ENCODE peak calls at places on chromosomes 6 and 20, in nine cellular contexts. I is HCT116, C is neural progenitor cell, E is uterus, S is fibroblast of lung, J is colonic mucosa, H is esophagus squamous epithelium, N is left ventricle myocardium inferior, B is PC-3. M is an unnamed sample. For H3K4me1 and H3K9me3, the result is how much of the 10 kb centered on the place peaks cover.

GRCh38 chr6:44672086-44672485 is 284.6 kb downstream of the CDC5L start:
- DNase-seq in H (no peak), E (no peak), C (no peak), S (no peak), I (no peak), J (no peak), N (no peak), B (no peak), M (no peak)

GRCh38 chr6:56913276-56914138 is 41.4 kb upstream of the BEND6 start:
- DNase-seq in C (no peak), H (no peak), B (no peak), E (no peak), S (peak), I (no peak), J (no peak), N (no peak), M (no peak)

GRCh38 chr20:49964964-49965780 is 17.6 kb upstream of the SNAI1 start:
- DNase-seq in N (no peak), I (peak), B (peak), E (no peak), C (peak), H (no peak), S (no peak), J (peak), M (peak)

GRCh38 chr6:1082040-1082935 is 229.6 kb upstream of the FOXQ1 start:
- DNase-seq in C (no peak), B (peak), S (peak), E (no peak), N (no peak), J (no peak), I (no peak), H (no peak), M (no peak)

GRCh38 chr20:43446361-43446879 is 11.3 kb upstream of the SRSF6 start:
- DNase-seq in B (no peak), I (no peak), N (no peak), S (no peak), J (no peak), H (no peak), C (no peak), E (no peak), M (no peak)

GRCh38 chr20:4567172-4567571 is 154.5 kb upstream of the PRND start:
- DNase-seq in I (no peak), E (no peak), H (no peak), N (no peak), J (no peak), B (no peak), C (no peak), S (no peak), M (no peak)

GRCh38 chr6:16295060-16295459 is 56.7 kb downstream of the GMPR start:
- DNase-seq in J (no peak), H (no peak), B (no peak), I (no peak), E (no peak), C (no peak), N (no peak), S (no peak), M (no peak)

GRCh38 chr20:63052571-63053429 is 46.0 kb upstream of the BHLHE23 start:
- DNase-seq in H (no peak), I (no peak), S (no peak), B (no peak), E (no peak), J (no peak), C (peak), N (peak), M (no peak)

GRCh38 chr6:80214436-80215022 is 108.1 kb downstream of the BCKDHB start:
- DNase-seq in B (peak), E (no peak), S (peak), J (peak), H (no peak), N (peak), C (peak), I (peak), M (peak)

GRCh38 chr6:94501546-94501945 is 1075.8 kb upstream of the MANEA start:
- DNase-seq in I (no peak), C (no peak), S (peak), H (no peak), J (no peak), B (no peak), E (no peak), N (no peak), M (no peak)

GRCh38 chr20:50312682-50313187 is 122.1 kb downstream of the CEBPB start:
- DNase-seq in I (no peak), J (no peak), C (no peak), E (peak), B (peak), N (peak), H (no peak), S (peak), M (no peak)

GRCh38 chr6:18823782-18824386 is 436.7 kb downstream of the RNF144B start:
- DNase-seq in B (peak), H (no peak), I (peak), J (peak), E (no peak), C (peak), N (no peak), S (peak), M (no peak)

GRCh38 chr20:38764563-38765355 is 16.5 kb downstream of the ACTR5 start:
- DNase-seq in J (no peak), H (no peak), E (no peak), N (no peak), B (peak), S (peak), C (no peak), I (peak), M (peak)

GRCh38 chr20:45867129-45867810 is 9.9 kb downstream of the ZSWIM3 start:
- DNase-seq in B (no peak), E (no peak), J (no peak), H (no peak), S (no peak), C (no peak), I (no peak), N (no peak), M (no peak)

GRCh38 chr20:7392551-7392950 is 547.7 kb downstream of the HAO1 start:
- DNase-seq in S (no peak), B (no peak), H (no peak), E (no peak), C (no peak), J (no peak), N (no peak), I (no peak), M (no peak)

GRCh38 chr20:56657879-56658278 is 28.8 kb downstream of the TFAP2C start:
- DNase-seq in N (no peak), H (no peak), I (no peak), B (no peak), J (no peak), C (no peak), S (no peak), E (no peak), M (no peak)

GRCh38 chr6:41741625-41742490 is 5.3 kb downstream of the PGC start:
- DNase-seq in C (no peak), J (peak), H (no peak), I (no peak), N (no peak), B (peak), E (no peak), S (no peak), M (no peak)

GRCh38 chr6:21953831-21954801 is 342.7 kb downstream of the PRL start:
- DNase-seq in I (no peak), N (no peak), C (no peak), E (peak), B (peak), S (peak), H (no peak), J (peak), M (no peak)

GRCh38 chr6:170143401-170144150 is 147.3 kb downstream of the DLL1 start:
- DNase-seq in N (no peak), S (no peak), C (no peak), B (no peak), J (no peak), H (no peak), I (no peak), E (no peak), M (no peak)

GRCh38 chr6:15462717-15463525 is 199.9 kb downstream of the DTNBP1 start:
- DNase-seq in E (no peak), N (no peak), B (peak), J (no peak), S (peak), C (no peak), I (no peak), H (no peak), M (no peak)

GRCh38 chr6:2579241-2579761 is 171.4 kb downstream of the MYLK4 start:
- DNase-seq in C (no peak), J (no peak), I (no peak), S (peak), N (peak), E (no peak), B (no peak), H (no peak), M (no peak)

GRCh38 chr6:23611776-23612381 is 514.1 kb upstream of the NRSN1 start:
- DNase-seq in E (no peak), C (no peak), S (no peak), J (no peak), I (no peak), N (no peak), H (no peak), B (no peak), M (no peak)

GRCh38 chr6:19270616-19271015 is 566.6 kb upstream of the ID4 start:
- DNase-seq in I (no peak), S (no peak), B (no peak), C (no peak), N (no peak), J (no peak), H (no peak), E (no peak), M (no peak)

GRCh38 chr20:42649716-42650115 is 540.0 kb downstream of the PTPRT start:
- DNase-seq in J (no peak), H (no peak), E (no peak), B (no peak), C (no peak), N (no peak), I (no peak), S (no peak), M (no peak)

GRCh38 chr20:63829943-63830820 is 882 bp downstream of the ZBTB46 start:
- DNase-seq in E (peak), B (no peak), N (no peak), C (peak), J (no peak), I (no peak), H (no peak), S (peak), M (no peak)

GRCh38 chr20:63056236-63057132 is 49.7 kb upstream of the BHLHE23 start:
- DNase-seq in I (no peak), C (peak), E (no peak), S (no peak), B (peak), N (peak), H (no peak), J (no peak), M (peak)

GRCh38 chr6:43020847-43021246 is 576 bp upstream of the RRP36 start:
- DNase-seq in C (peak), J (no peak), S (peak), B (no peak), N (no peak), E (no peak), H (no peak), I (no peak), M (no peak)

GRCh38 chr6:26304213-26305096 is 60.5 kb upstream of the BTN3A2 start:
- DNase-seq in N (no peak), J (peak), S (peak), B (no peak), C (peak), I (peak), E (peak), H (no peak), M (peak)

GRCh38 chr6:51584163-51584562 is 503.2 kb downstream of the PKHD1 start:
- DNase-seq in N (no peak), I (no peak), H (no peak), E (no peak), S (no peak), J (no peak), B (no peak), C (no peak), M (no peak)

GRCh38 chr6:73234732-73235131 is 9.4 kb upstream of the KHDC1L start:
- DNase-seq in H (no peak), B (peak), N (no peak), S (peak), C (no peak), I (no peak), J (no peak), E (no peak), M (no peak)

GRCh38 chr6:137832110-137832509 is 34.9 kb upstream of the TNFAIP3 start:
- DNase-seq in B (peak), I (peak), N (no peak), S (peak), C (no peak), J (no peak), H (no peak), E (no peak), M (no peak)

GRCh38 chr20:31560900-31561598 is 44.0 kb upstream of the ID1 start:
- DNase-seq in J (no peak), E (no peak), C (no peak), S (peak), H (no peak), I (peak), B (peak), N (no peak), M (no peak)

GRCh38 chr6:127893541-127893940 is 7.3 kb downstream of the THEMIS start:
- DNase-seq in E (no peak), S (no peak), H (no peak), C (peak), N (no peak), B (no peak), I (no peak), J (no peak), M (no peak)

GRCh38 chr6:85579581-85579980 is 14.1 kb downstream of the SNX14 start:
- DNase-seq in C (no peak), H (no peak), B (no peak), E (no peak), J (no peak), S (no peak), N (no peak), I (no peak), M (no peak)

GRCh38 chr6:152268846-152269442 is 368.2 kb downstream of the SYNE1 start:
- DNase-seq in I (no peak), E (no peak), B (no peak), J (no peak), S (no peak), H (no peak), N (no peak), C (no peak), M (no peak)

GRCh38 chr6:150203378-150203777 is 60.5 kb downstream of the PPP1R14C start:
- DNase-seq in N (no peak), I (no peak), E (no peak), H (no peak), S (no peak), J (no peak), C (no peak), B (no peak), M (no peak)

GRCh38 chr6:150203871-150204545 is 61.2 kb downstream of the PPP1R14C start:
- DNase-seq in J (no peak), N (no peak), C (no peak), S (no peak), B (no peak), I (no peak), E (no peak), H (no peak), M (no peak)

GRCh38 chr6:150202404-150202803 is 59.6 kb downstream of the PPP1R14C start:
- DNase-seq in C (no peak), I (no peak), B (peak), S (no peak), H (no peak), N (no peak), E (no peak), J (peak), M (no peak)

GRCh38 chr6:150202934-150203333 is 60.1 kb downstream of the PPP1R14C start:
- DNase-seq in B (no peak), C (no peak), J (no peak), H (no peak), S (no peak), E (no peak), N (no peak), I (no peak), M (no peak)

GRCh38 chr6:150204705-150205472 is 62.0 kb downstream of the PPP1R14C start:
- DNase-seq in H (no peak), J (no peak), N (peak), I (no peak), C (no peak), S (no peak), E (no peak), B (no peak), M (no peak)
- H3K4me1 ChIP-seq in H (under half), J (under half), N (half or more), I (under half), C (under half), S (under half), E (under half), B (under half), M (under half)

DNA sequence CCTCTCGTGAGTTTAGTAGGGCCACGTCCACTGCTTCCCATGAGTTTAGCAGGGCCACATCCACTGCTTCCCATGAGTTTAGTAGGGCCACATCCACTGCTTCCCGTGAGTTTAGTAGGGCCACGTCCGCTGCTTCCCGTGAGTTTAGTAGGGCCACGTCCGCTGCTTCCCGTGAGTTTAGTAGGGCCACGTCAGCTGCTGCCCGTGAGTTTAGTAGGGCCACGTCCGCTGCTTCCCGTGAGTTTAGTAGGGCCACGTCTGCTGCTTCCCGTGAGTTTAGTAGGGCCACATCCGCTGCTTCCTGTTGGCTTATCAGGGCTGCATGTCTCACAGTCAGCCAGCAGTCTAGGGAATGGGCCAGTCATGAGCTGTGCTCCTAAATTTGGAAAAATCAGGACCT is 113.7 kb upstream of the QKI start:
- DNase-seq in H (no peak), C (no peak), S (no peak), I (no peak), B (no peak), J (no peak), N (no peak), E (no peak), M (no peak)
- H3K27ac ChIP-seq in H (no peak), C (no peak), S (no peak), I (no peak), B (no peak), J (no peak), N (peak), E (no peak), M (no peak)

GRCh38 chr6:160596433-160596832 is 67.6 kb downstream of the LPA start:
- DNase-seq in I (no peak), J (no peak), H (no peak), E (no peak), S (no peak), C (no peak), B (no peak), N (no peak), M (no peak)
- H3K9me3 ChIP-seq in I (under half), J (under half), H (under half), E (under half), S (under half), C (under half), B (under half), N (under half), M (under half)

GRCh38 chr6:155187096-155187495 is 76.7 kb upstream of the CLDN20 start:
- DNase-seq in N (no peak), B (no peak), S (no peak), J (no peak), C (no peak), H (no peak), E (no peak), I (no peak), M (no peak)

GRCh38 chr6:155186052-155186658 is 77.7 kb upstream of the CLDN20 start:
- DNase-seq in B (peak), H (no peak), N (no peak), I (no peak), J (no peak), E (no peak), C (no peak), S (no peak), M (no peak)

GRCh38 chr6:155188707-155189496 is 74.9 kb upstream of the CLDN20 start:
- DNase-seq in H (no peak), E (peak), J (no peak), B (peak), N (no peak), C (no peak), S (peak), I (no peak), M (no peak)

GRCh38 chr6:155190667-155191066 is 73.1 kb upstream of the CLDN20 start:
- DNase-seq in B (no peak), J (no peak), I (no peak), H (no peak), E (no peak), S (no peak), N (no peak), C (no peak), M (no peak)

GRCh38 chr6:155187994-155188706 is 75.7 kb upstream of the CLDN20 start:
- DNase-seq in C (no peak), E (no peak), H (no peak), B (peak), S (peak), J (no peak), I (no peak), N (no peak), M (no peak)
- H3K4me1 ChIP-seq in C (under half), E (under half), H (under half), B (under half), S (under half), J (under half), I (under half), N (under half), M (under half)

DNA sequence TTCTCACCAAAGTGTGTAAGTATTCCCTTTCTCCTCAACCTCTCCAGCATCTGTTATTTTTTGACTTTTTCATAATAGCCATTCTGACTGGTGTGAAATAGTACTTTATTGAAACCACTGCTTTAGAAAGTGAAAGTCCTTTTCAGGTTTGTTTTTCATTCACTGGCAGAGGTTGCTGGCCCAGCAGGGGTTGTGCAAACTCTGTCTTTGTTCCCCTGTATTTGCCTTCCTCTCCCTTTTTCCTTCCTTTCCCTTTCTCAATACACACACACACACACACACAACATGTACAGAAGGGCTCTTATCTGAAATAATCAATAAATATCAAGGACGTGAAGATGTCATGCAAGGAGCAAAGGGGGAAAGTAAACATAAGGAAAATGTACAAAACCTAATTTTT is 99.8 kb downstream of the LY86 start:
- DNase-seq in E (no peak), B (no peak), N (no peak), C (peak), H (no peak), I (no peak), J (no peak), S (peak), M (peak)
- H3K27ac ChIP-seq in E (peak), B (peak), N (peak), C (no peak), H (peak), I (no peak), J (peak), S (no peak), M (no peak)

DNA sequence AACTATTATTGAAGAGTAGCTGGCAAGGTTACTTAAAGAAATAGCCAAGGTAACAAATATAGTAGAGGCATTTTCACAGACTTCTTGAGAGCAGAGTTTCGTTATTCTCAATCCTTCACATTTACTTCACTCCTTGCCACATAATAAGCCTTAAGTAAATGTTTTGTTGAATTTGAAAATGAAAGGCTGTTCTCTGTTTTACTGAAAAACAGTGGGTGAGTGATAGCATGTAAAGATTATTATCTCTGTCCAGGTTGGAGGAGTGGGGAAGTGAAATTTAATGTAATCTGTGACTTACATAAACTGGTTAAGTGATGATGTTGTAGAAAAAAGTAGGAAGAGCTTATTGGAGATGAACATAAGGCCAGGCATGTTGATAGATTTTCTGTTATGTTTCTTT is 54.9 kb downstream of the QKI start:
- DNase-seq in E (no peak), B (no peak), I (no peak), H (no peak), J (no peak), C (no peak), S (no peak), N (no peak), M (no peak)
- H3K9me3 ChIP-seq in E (under half), B (under half), I (under half), H (under half), J (under half), C (under half), S (under half), N (under half), M (under half)

M was measured in CD4-positive, CD25-positive, alpha-beta regulatory T cell.